ENCODE peak calls at places on chromosome 21, in four cellular contexts. One of them, this sample, is unnamed.

GRCh38 chr21:29343517-29343916 is 44.8 kb downstream of the BACH1 start:
- DNase-seq in uterus: peak
- DNase-seq in activated gamma-delta T cell: no peak
- DNase-seq in NCI-H2029: no peak
- DNase-seq in this sample: no peak

GRCh38 chr21:36254106-36254941 is 65.7 kb upstream of the MORC3 start:
- DNase-seq in uterus: no peak
- DNase-seq in activated gamma-delta T cell: no peak
- DNase-seq in NCI-H2029: no peak
- DNase-seq in this sample: no peak

GRCh38 chr21:27713159-27714109 is 746.5 kb upstream of the ADAMTS5 start:
- DNase-seq in uterus: no peak
- DNase-seq in activated gamma-delta T cell: no peak
- DNase-seq in NCI-H2029: no peak
- DNase-seq in this sample: no peak

GRCh38 chr21:41141031-41141457 is 26.9 kb upstream of the BACE2 start:
- DNase-seq in uterus: no peak
- DNase-seq in activated gamma-delta T cell: no peak
- DNase-seq in NCI-H2029: no peak
- DNase-seq in this sample: no peak

GRCh38 chr21:41765393-41765950 is 1.4 kb downstream of the RIPK4 start:
- DNase-seq in uterus: no peak
- DNase-seq in activated gamma-delta T cell: no peak
- DNase-seq in NCI-H2029: no peak
- DNase-seq in this sample: no peak

GRCh38 chr21:38819719-38820147 is 14.0 kb downstream of the ETS2 start:
- DNase-seq in uterus: no peak
- DNase-seq in activated gamma-delta T cell: no peak
- DNase-seq in NCI-H2029: no peak
- DNase-seq in this sample: no peak

GRCh38 chr21:43922949-43923348 is 57.9 kb downstream of the AGPAT3 start:
- DNase-seq in uterus: no peak
- DNase-seq in activated gamma-delta T cell: no peak
- DNase-seq in NCI-H2029: no peak
- DNase-seq in this sample: peak

GRCh38 chr21:34822957-34823356 is 154.2 kb downstream of the CLIC6 start:
- DNase-seq in uterus: no peak
- DNase-seq in activated gamma-delta T cell: no peak
- DNase-seq in NCI-H2029: no peak
- DNase-seq in this sample: no peak

This sample was measured in right lobe of liver.